ENCODE peak calls at places on chromosomes 6 and 20, in six cellular contexts. P is amniotic stem cell, Z is WTC11, H is HL-60, S is M059J, Q is GM04504. X is an unnamed sample.
A peak's percentile ranks its signal among the peaks of the same experiment; 100 is the strongest.

GRCh38 chr20:9409981-9410380 is 104.4 kb upstream of the LAMP5 start:
- DNase-seq in P (no peak), Z (no peak), H (no peak), S (peak; percentile 93), Q (peak; percentile 46), X (no peak)

GRCh38 chr6:108948252-108948651 is 100.0 kb downstream of the ARMC2 start:
- DNase-seq in P (no peak), Z (no peak), H (no peak), S (no peak), Q (no peak), X (no peak)

GRCh38 chr20:63574156-63574828 is at the start of gene HELZ2:
- DNase-seq in P (peak; percentile 50), Z (peak; percentile 66), H (peak; percentile 45), S (peak; percentile 78), Q (peak; percentile 44), X (no peak)

GRCh38 chr6:105113422-105113821 is 66.4 kb downstream of the POPDC3 start:
- DNase-seq in P (no peak), Z (no peak), H (no peak), S (no peak), Q (no peak), X (no peak)

GRCh38 chr6:29603930-29604329 is 19.0 kb downstream of the OR2H2 start:
- DNase-seq in P (no peak), Z (no peak), H (no peak), S (peak; percentile 10), Q (no peak), X (no peak)

GRCh38 chr6:107075951-107076381 is 39.3 kb downstream of the BEND3 start:
- DNase-seq in P (no peak), Z (no peak), H (no peak), S (peak; percentile 37), Q (peak; percentile 29), X (no peak)

GRCh38 chr20:49787371-49788357 is 25.0 kb upstream of the SLC9A8 start:
- DNase-seq in P (no peak), Z (no peak), H (no peak), S (no peak), Q (no peak), X (no peak)

GRCh38 chr6:4812068-4812467 is 35.9 kb downstream of the CDYL start:
- DNase-seq in P (no peak), Z (no peak), H (peak; percentile 53), S (peak; percentile 81), Q (no peak), X (no peak)

GRCh38 chr6:89834884-89835792 is 5.5 kb downstream of the CASP8AP2 start:
- DNase-seq in P (no peak), Z (no peak), H (no peak), S (peak; percentile 27), Q (no peak), X (no peak)

GRCh38 chr20:59463541-59463940 is 140.8 kb upstream of the PHACTR3 start:
- DNase-seq in P (no peak), Z (no peak), H (no peak), S (no peak), Q (no peak), X (no peak)

GRCh38 chr20:61800359-61801064 is 265.2 kb downstream of the TAF4 start:
- DNase-seq in P (no peak), Z (no peak), H (no peak), S (no peak), Q (no peak), X (no peak)

GRCh38 chr20:17651761-17652388 is 30.2 kb downstream of the RRBP1 start:
- DNase-seq in P (no peak), Z (no peak), H (no peak), S (no peak), Q (no peak), X (no peak)

GRCh38 chr20:38748863-38749153 is 548 bp downstream of the ACTR5 start:
- DNase-seq in P (no peak), Z (no peak), H (no peak), S (no peak), Q (no peak), X (no peak)

GRCh38 chr6:14472964-14473363 is 355.4 kb downstream of the CD83 start:
- DNase-seq in P (no peak), Z (no peak), H (no peak), S (no peak), Q (peak; percentile 24), X (no peak)

GRCh38 chr20:16758459-16759160 is 10.5 kb downstream of the OTOR start:
- DNase-seq in P (no peak), Z (no peak), H (no peak), S (no peak), Q (no peak), X (no peak)

GRCh38 chr20:24647713-24648112 is 178.3 kb downstream of the SYNDIG1 start:
- DNase-seq in P (no peak), Z (no peak), H (no peak), S (no peak), Q (no peak), X (no peak)

GRCh38 chr6:50381106-50381415 is 331.3 kb upstream of the DEFB112 start:
- DNase-seq in P (no peak), Z (peak; percentile 59), H (no peak), S (peak; percentile 9), Q (no peak), X (peak; percentile 16)

GRCh38 chr6:138107752-138108592 is 753 bp upstream of the PERP start:
- DNase-seq in P (no peak), Z (peak; percentile 23), H (no peak), S (peak; percentile 18), Q (no peak), X (no peak)

GRCh38 chr6:16511723-16512584 is 249.3 kb downstream of the ATXN1 start:
- DNase-seq in P (no peak), Z (no peak), H (no peak), S (no peak), Q (no peak), X (no peak)

GRCh38 chr6:158286413-158286812 is 25.9 kb upstream of the TULP4 start:
- DNase-seq in P (no peak), Z (no peak), H (no peak), S (peak; percentile 59), Q (peak; percentile 46), X (no peak)

GRCh38 chr6:55082021-55082420 is 92.3 kb upstream of the HCRTR2 start:
- DNase-seq in P (no peak), Z (no peak), H (no peak), S (peak; percentile 27), Q (no peak), X (no peak)

GRCh38 chr20:22578221-22579118 is 5.9 kb downstream of the FOXA2 start:
- DNase-seq in P (no peak), Z (peak; percentile 41), H (no peak), S (no peak), Q (no peak), X (no peak)

GRCh38 chr6:132132420-132132819 is 181.2 kb upstream of the CCN2 start:
- DNase-seq in P (no peak), Z (no peak), H (no peak), S (peak; percentile 94), Q (no peak), X (no peak)

GRCh38 chr6:149860834-149861602 is 3.1 kb downstream of the LRP11 start:
- DNase-seq in P (no peak), Z (no peak), H (no peak), S (peak; percentile 16), Q (no peak), X (no peak)

GRCh38 chr6:13575377-13575775 is 975 bp downstream of the SIRT5 start:
- DNase-seq in P (no peak), Z (no peak), H (no peak), S (no peak), Q (no peak), X (no peak)

GRCh38 chr6:125250511-125250910 is 51.3 kb downstream of the HDDC2 start:
- DNase-seq in P (no peak), Z (no peak), H (no peak), S (no peak), Q (no peak), X (no peak)

GRCh38 chr6:79570129-79570801 is 33.0 kb upstream of the LCA5 start:
- DNase-seq in P (no peak), Z (peak; percentile 46), H (no peak), S (peak; percentile 73), Q (no peak), X (peak; percentile 76)

GRCh38 chr6:15535495-15536200 is 127.2 kb downstream of the DTNBP1 start:
- DNase-seq in P (no peak), Z (no peak), H (no peak), S (no peak), Q (no peak), X (no peak)

GRCh38 chr20:44087857-44088120 is 99.2 kb downstream of the JPH2 start:
- DNase-seq in P (no peak), Z (no peak), H (no peak), S (no peak), Q (no peak), X (no peak)

GRCh38 chr6:11236351-11236750 is 3.9 kb upstream of the NEDD9 start:
- DNase-seq in P (no peak), Z (no peak), H (no peak), S (peak; percentile 64), Q (no peak), X (no peak)

GRCh38 chr6:2403546-2403945 is 158.1 kb upstream of the GMDS start:
- DNase-seq in P (no peak), Z (no peak), H (no peak), S (no peak), Q (no peak), X (no peak)

GRCh38 chr6:30411515-30412207 is 66.7 kb downstream of the RPP21 start:
- DNase-seq in P (no peak), Z (peak; percentile 80), H (peak; percentile 49), S (peak; percentile 66), Q (peak; percentile 19), X (peak; percentile 39)

GRCh38 chr6:36840471-36841461 is 1.5 kb upstream of the CPNE5 start:
- DNase-seq in P (no peak), Z (peak; percentile 54), H (peak; percentile 29), S (no peak), Q (no peak), X (no peak)

GRCh38 chr6:135534773-135535380 is 37.3 kb upstream of the AHI1 start:
- DNase-seq in P (no peak), Z (no peak), H (no peak), S (peak; percentile 77), Q (no peak), X (no peak)

GRCh38 chr6:17885889-17886576 is 101.4 kb downstream of the KIF13A start:
- DNase-seq in P (no peak), Z (no peak), H (no peak), S (no peak), Q (no peak), X (no peak)

GRCh38 chr20:51712501-51713212 is 55.5 kb downstream of the ATP9A start:
- DNase-seq in P (no peak), Z (peak; percentile 52), H (no peak), S (peak; percentile 60), Q (no peak), X (no peak)

X was measured in iPS DF 6.9.